ENCODE peak calls at places on chromosomes 5 and 9, in ten cellular contexts. C is HCT116; K is CD4-positive, alpha-beta memory T cell; U is cardiac muscle cell; I is uterus; T is adrenal gland; P is GM23338; Y is CD8-positive, alpha-beta memory T cell; N is body of pancreas; G is heart left ventricle. Q is an unnamed sample. For H3K27me3 and H3K36me3, the result is how much of the 10 kb centered on the place peaks cover.

GRCh38 chr5:179822059-179822432 is 1.3 kb downstream of the SQSTM1 start:
- DNase-seq in C (no peak), K (no peak), U (no peak), I (no peak), T (no peak), P (no peak), Y (no peak), N (no peak), G (no peak), Q (no peak)

GRCh38 chr9:129458663-129459549 is 162.0 kb downstream of the C9orf50 start:
- DNase-seq in C (no peak), K (peak), U (no peak), I (peak), T (peak), P (peak), Y (peak), N (peak), G (peak), Q (peak)

GRCh38 chr5:157528036-157528632 is 47.4 kb downstream of the ADAM19 start:
- DNase-seq in C (no peak), K (no peak), U (no peak), I (peak), T (no peak), P (peak), Y (no peak), N (no peak), G (peak), Q (peak)

GRCh38 chr5:116388564-116389258 is 185.9 kb downstream of the SEMA6A start:
- DNase-seq in C (no peak), K (no peak), U (no peak), I (no peak), T (peak), P (peak), Y (no peak), N (no peak), G (peak), Q (peak)

GRCh38 chr9:34093578-34093977 is 32.9 kb downstream of the DCAF12 start:
- DNase-seq in C (no peak), K (no peak), U (no peak), I (no peak), T (no peak), P (no peak), Y (no peak), N (peak), G (no peak), Q (no peak)

GRCh38 chr5:174303035-174303434 is 257.5 kb downstream of the NSG2 start:
- DNase-seq in C (no peak), K (no peak), U (no peak), I (no peak), T (no peak), P (no peak), Y (no peak), N (no peak), G (no peak), Q (no peak)

GRCh38 chr9:109498195-109499060 is at the start of gene PTPN3:
- DNase-seq in C (no peak), K (no peak), U (no peak), I (no peak), T (no peak), P (peak), Y (no peak), N (peak), G (no peak), Q (peak)

GRCh38 chr9:118578467-118578866 is 790.8 kb downstream of the BRINP1 start:
- DNase-seq in C (no peak), K (no peak), U (peak), I (no peak), T (no peak), P (no peak), Y (no peak), N (no peak), G (no peak), Q (no peak)

GRCh38 chr5:129857124-129857523 is 47.1 kb upstream of the CHSY3 start:
- DNase-seq in C (no peak), K (no peak), U (peak), I (no peak), T (no peak), P (no peak), Y (no peak), N (no peak), G (no peak), Q (no peak)

GRCh38 chr5:135046661-135047346 is 12.8 kb upstream of the PITX1 start:
- DNase-seq in C (no peak), K (no peak), U (no peak), I (no peak), T (no peak), P (no peak), Y (no peak), N (no peak), G (no peak), Q (no peak)

GRCh38 chr5:135048286-135048685 is 14.3 kb upstream of the PITX1 start:
- DNase-seq in C (no peak), K (no peak), U (no peak), I (no peak), T (no peak), P (peak), Y (no peak), N (no peak), G (no peak), Q (peak)

GRCh38 chr5:135045488-135045887 is 11.5 kb upstream of the PITX1 start:
- DNase-seq in C (no peak), K (no peak), U (no peak), I (no peak), T (no peak), P (no peak), Y (no peak), N (no peak), G (no peak), Q (peak)

GRCh38 chr5:135048930-135049329 is 14.9 kb upstream of the PITX1 start:
- DNase-seq in C (no peak), K (no peak), U (no peak), I (no peak), T (no peak), P (no peak), Y (no peak), N (no peak), G (no peak), Q (peak)

DNA sequence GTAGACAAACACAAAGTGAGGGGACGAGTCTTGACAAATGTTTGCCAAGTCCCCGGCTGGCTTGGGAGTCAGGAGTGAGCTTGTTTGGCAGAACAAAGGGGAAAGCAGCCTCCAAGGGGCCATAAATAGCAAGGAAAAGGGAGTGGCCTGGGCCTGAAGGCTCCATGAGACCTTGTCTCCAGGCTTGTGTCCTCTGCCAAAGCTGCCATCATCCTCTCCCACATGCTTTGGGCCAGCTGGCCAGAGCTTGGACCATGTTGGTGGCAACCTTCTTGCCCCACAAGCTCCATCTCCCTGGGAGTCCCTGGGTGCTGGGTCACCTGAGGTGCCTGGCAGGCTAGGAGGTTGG is 13.3 kb upstream of the PITX1 start:
- DNase-seq in C (no peak), K (no peak), U (no peak), I (no peak), T (no peak), P (no peak), Y (no peak), N (no peak), G (no peak), Q (peak)
- H3K27me3 ChIP-seq in C (under half), K (under half), U (half or more), I (under half), T (half or more), P (half or more), Y (under half), N (under half), G (half or more), Q (half or more)

GRCh38 chr5:86917117-86917579 is 299.4 kb downstream of the COX7C start:
- DNase-seq in C (no peak), K (no peak), U (peak), I (no peak), T (no peak), P (peak), Y (no peak), N (no peak), G (no peak), Q (no peak)
- H3K4me3 ChIP-seq in C (no peak), K (no peak), U (no peak), I (no peak), T (no peak), P (no peak), Y (no peak), N (no peak), G (no peak), Q (no peak)

GRCh38 chr9:87615547-87616148 is 110.3 kb upstream of the CTSL start:
- DNase-seq in C (no peak), K (no peak), U (no peak), I (no peak), T (no peak), P (no peak), Y (no peak), N (no peak), G (no peak), Q (no peak)

GRCh38 chr9:87610200-87611155 is 112.8 kb downstream of the DAPK1 start:
- DNase-seq in C (no peak), K (no peak), U (peak), I (no peak), T (peak), P (no peak), Y (no peak), N (no peak), G (no peak), Q (no peak)

GRCh38 chr9:87613265-87614111 is 112.4 kb upstream of the CTSL start:
- DNase-seq in C (no peak), K (no peak), U (no peak), I (no peak), T (peak), P (no peak), Y (no peak), N (no peak), G (no peak), Q (no peak)

GRCh38 chr9:87614402-87614801 is 111.5 kb upstream of the CTSL start:
- DNase-seq in C (no peak), K (no peak), U (no peak), I (no peak), T (peak), P (no peak), Y (no peak), N (no peak), G (no peak), Q (no peak)

GRCh38 chr9:87612536-87612935 is 113.4 kb upstream of the CTSL start:
- DNase-seq in C (no peak), K (no peak), U (no peak), I (no peak), T (peak), P (no peak), Y (no peak), N (no peak), G (no peak), Q (no peak)
- H3K36me3 ChIP-seq in C (under half), K (under half), U (under half), I (under half), T (under half), P (under half), Y (under half), N (under half), G (under half), Q (under half)

DNA sequence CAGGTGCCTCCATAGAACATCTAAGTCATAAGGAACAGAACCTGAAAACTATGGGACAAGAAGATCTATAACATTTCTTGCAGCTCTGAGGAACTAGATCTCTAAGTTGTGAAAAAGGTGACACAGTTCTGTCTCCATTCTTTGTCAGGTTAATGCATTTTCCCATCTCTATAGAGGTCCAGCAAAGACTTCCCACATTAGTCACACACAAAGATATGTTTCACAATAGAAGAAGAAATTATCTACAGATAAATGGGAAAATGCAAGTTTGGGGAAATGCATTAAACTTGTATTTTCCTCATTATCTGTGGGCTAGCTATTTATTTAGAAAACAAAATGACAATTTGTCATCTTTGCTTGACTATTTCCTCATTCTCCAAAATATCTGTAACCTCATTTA is 458.6 kb upstream of the PAPPA start:
- DNase-seq in C (no peak), K (no peak), U (no peak), I (no peak), T (no peak), P (no peak), Y (no peak), N (no peak), G (no peak), Q (no peak)
- H3K27me3 ChIP-seq in C (under half), K (under half), U (under half), I (under half), T (under half), P (under half), Y (under half), N (under half), G (under half), Q (under half)

GRCh38 chr9:124502711-124503702 is 4.2 kb downstream of the NR5A1 start:
- DNase-seq in C (no peak), K (no peak), U (peak), I (no peak), T (no peak), P (peak), Y (peak), N (no peak), G (no peak), Q (peak)

GRCh38 chr9:124505006-124505900 is 1.9 kb downstream of the NR5A1 start:
- DNase-seq in C (no peak), K (no peak), U (no peak), I (no peak), T (no peak), P (peak), Y (peak), N (no peak), G (no peak), Q (peak)

GRCh38 chr9:124505901-124506346 is 1.3 kb downstream of the NR5A1 start:
- DNase-seq in C (no peak), K (no peak), U (no peak), I (no peak), T (no peak), P (peak), Y (peak), N (no peak), G (no peak), Q (no peak)

GRCh38 chr9:124503713-124504529 is 3.3 kb downstream of the NR5A1 start:
- DNase-seq in C (no peak), K (no peak), U (no peak), I (no peak), T (no peak), P (peak), Y (peak), N (no peak), G (no peak), Q (no peak)

GRCh38 chr9:124504530-124505005 is 2.6 kb downstream of the NR5A1 start:
- DNase-seq in C (no peak), K (no peak), U (no peak), I (no peak), T (no peak), P (peak), Y (peak), N (no peak), G (no peak), Q (peak)
- H3K4me3 ChIP-seq in C (no peak), K (no peak), U (peak), I (peak), T (no peak), P (peak), Y (no peak), N (no peak), G (peak), Q (peak)

GRCh38 chr5:154806176-154806575 is 44.2 kb downstream of the FAXDC2 start:
- DNase-seq in C (no peak), K (no peak), U (no peak), I (no peak), T (no peak), P (no peak), Y (no peak), N (no peak), G (no peak), Q (no peak)
- H3K36me3 ChIP-seq in C (half or more), K (half or more), U (half or more), I (under half), T (under half), P (half or more), Y (half or more), N (under half), G (under half), Q (half or more)

GRCh38 chr5:123085638-123086286 is 3.3 kb upstream of the PRDM6 start:
- DNase-seq in C (no peak), K (no peak), U (no peak), I (no peak), T (no peak), P (peak), Y (no peak), N (no peak), G (no peak), Q (peak)
- H3K27me3 ChIP-seq in C (under half), K (under half), U (half or more), I (under half), T (under half), P (half or more), Y (under half), N (under half), G (half or more), Q (half or more)

GRCh38 chr5:141422742-141423291 is 2.0 kb downstream of the PCDHGA11 start:
- DNase-seq in C (no peak), K (no peak), U (no peak), I (no peak), T (no peak), P (no peak), Y (no peak), N (no peak), G (no peak), Q (no peak)

GRCh38 chr5:141421489-141421855 is 621 bp downstream of the PCDHGA11 start:
- DNase-seq in C (no peak), K (no peak), U (no peak), I (no peak), T (no peak), P (peak), Y (no peak), N (no peak), G (no peak), Q (no peak)

GRCh38 chr5:141413540-141414069 is 818 bp downstream of the PCDHGA10 start:
- DNase-seq in C (peak), K (no peak), U (no peak), I (no peak), T (no peak), P (no peak), Y (no peak), N (no peak), G (no peak), Q (peak)

GRCh38 chr5:141420855-141421488 is at the start of gene PCDHGA11:
- DNase-seq in C (peak), K (no peak), U (peak), I (no peak), T (no peak), P (peak), Y (no peak), N (no peak), G (no peak), Q (peak)

DNA sequence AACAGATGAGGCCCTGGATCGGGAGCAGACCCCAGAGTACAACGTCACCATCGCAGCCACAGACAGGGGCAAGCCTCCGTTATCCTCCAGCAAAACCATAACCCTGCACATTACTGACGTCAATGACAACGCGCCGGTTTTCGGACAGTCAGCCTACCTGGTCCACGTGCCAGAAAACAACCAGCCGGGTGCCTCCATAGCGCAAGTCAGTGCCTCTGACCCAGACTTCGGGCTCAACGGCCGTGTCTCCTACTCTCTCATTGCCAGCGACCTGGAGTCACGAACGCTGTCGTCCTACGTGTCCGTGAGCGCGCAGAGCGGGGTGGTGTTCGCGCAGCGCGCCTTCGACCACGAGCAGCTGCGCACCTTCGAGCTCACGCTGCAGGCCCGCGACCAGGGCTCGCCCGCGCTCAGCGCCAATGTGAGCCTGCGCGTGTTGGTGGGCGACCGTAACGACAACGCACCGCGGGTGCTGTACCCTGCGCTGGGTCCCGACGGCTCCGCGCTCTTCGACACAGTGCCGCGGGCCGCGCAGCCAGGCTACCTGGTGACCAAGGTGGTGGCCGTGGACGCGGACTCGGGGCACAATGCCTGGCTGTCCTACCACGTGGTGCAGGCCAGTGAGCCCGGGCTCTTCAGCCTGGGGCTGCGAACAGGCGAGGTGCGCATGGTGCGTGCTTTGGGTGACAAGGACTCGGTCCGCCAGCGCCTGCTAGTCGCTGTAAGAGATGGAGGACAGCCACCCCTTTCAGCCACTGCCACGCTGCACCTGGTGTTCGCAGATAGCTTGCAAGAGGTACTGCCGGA is 1.6 kb upstream of the PCDHGA11 start:
- DNase-seq in C (no peak), K (no peak), U (no peak), I (no peak), T (no peak), P (no peak), Y (no peak), N (no peak), G (no peak), Q (no peak)
- H3K4me3 ChIP-seq in C (no peak), K (no peak), U (no peak), I (no peak), T (no peak), P (no peak), Y (no peak), N (no peak), G (no peak), Q (no peak)

DNA sequence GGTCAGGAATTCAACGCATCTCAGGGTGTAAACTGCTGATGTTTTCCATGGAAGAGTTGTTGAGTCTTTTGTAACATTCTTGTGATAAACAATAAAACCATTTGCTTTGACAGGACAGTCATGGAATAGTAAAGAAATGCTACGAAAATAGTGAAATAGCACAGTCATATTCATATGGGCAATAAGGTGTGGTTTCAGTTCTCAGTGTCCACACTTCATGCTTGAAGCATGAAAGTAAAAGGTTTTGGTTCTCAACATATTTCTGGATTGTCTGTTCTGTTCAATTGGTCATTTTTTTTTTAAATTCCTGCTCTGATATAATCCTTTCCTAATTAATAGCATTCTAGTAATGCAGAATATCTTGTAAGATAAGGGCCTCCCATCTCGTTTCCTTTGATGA is 467.6 kb upstream of the ZNF608 start:
- DNase-seq in C (no peak), K (no peak), U (no peak), I (no peak), T (no peak), P (no peak), Y (no peak), N (no peak), G (no peak), Q (no peak)
- H3K36me3 ChIP-seq in C (under half), K (under half), U (under half), I (under half), T (under half), P (under half), Y (under half), N (under half), G (under half), Q (under half)

GRCh38 chr9:21996858-21997257 is 2.3 kb downstream of the CDKN2B-AS1 start:
- DNase-seq in C (no peak), K (no peak), U (no peak), I (no peak), T (no peak), P (peak), Y (no peak), N (no peak), G (no peak), Q (no peak)
- H3K27me3 ChIP-seq in C (under half), K (under half), U (half or more), I (under half), T (under half), P (half or more), Y (under half), N (under half), G (under half), Q (half or more)